ENCODE peak calls at places on chromosomes 5 and 9, in six cellular contexts. R, D, P, T, O and K are unnamed samples.

GRCh38 chr5:68478306-68479091 is 262.9 kb downstream of the PIK3R1 start:
- DNase-seq in P (no peak), R (no peak), O (no peak), D (no peak), T (no peak), K (peak)

GRCh38 chr5:75471193-75471592 is 40.2 kb downstream of the CERT1 start:
- DNase-seq in R (no peak), O (no peak), D (no peak), T (no peak), P (no peak), K (no peak)

GRCh38 chr5:151870820-151871219 is 53.8 kb downstream of the GLRA1 start:
- DNase-seq in D (no peak), O (peak), R (peak), P (peak), T (peak), K (no peak)

GRCh38 chr5:126531543-126532120 is 63.4 kb downstream of the ALDH7A1 start:
- DNase-seq in D (no peak), R (no peak), O (no peak), P (no peak), T (no peak), K (no peak)

GRCh38 chr9:77161966-77162365 is 15.4 kb upstream of the VPS13A start:
- DNase-seq in O (no peak), D (no peak), T (peak), R (no peak), P (no peak), K (no peak)

GRCh38 chr5:64184832-64185231 is 19.2 kb downstream of the RNF180 start:
- DNase-seq in P (no peak), D (no peak), T (no peak), O (no peak), R (no peak), K (no peak)

GRCh38 chr5:135208555-135209494 is 174.8 kb upstream of the PITX1 start:
- DNase-seq in D (no peak), O (peak), P (peak), R (peak), T (peak), K (no peak)

GRCh38 chr5:105789246-105789645 is 1881.5 kb downstream of the EFNA5 start:
- DNase-seq in R (no peak), P (no peak), O (no peak), D (no peak), T (no peak), K (no peak)

GRCh38 chr5:151676719-151677118 is 10.0 kb downstream of the SPARC start:
- DNase-seq in T (no peak), R (no peak), O (no peak), D (no peak), P (no peak), K (no peak)

GRCh38 chr9:91465420-91465819 is 41.8 kb upstream of the NFIL3 start:
- DNase-seq in O (peak), D (no peak), P (no peak), T (no peak), R (no peak), K (no peak)

GRCh38 chr9:98341157-98342102 is 86.0 kb upstream of the TBC1D2 start:
- DNase-seq in O (no peak), D (no peak), R (no peak), P (no peak), T (no peak), K (peak)

GRCh38 chr9:124013263-124014211 is 2.0 kb downstream of the LHX2 start:
- DNase-seq in R (no peak), D (no peak), O (no peak), P (no peak), T (no peak), K (no peak)

GRCh38 chr9:36163049-36163839 is 5.9 kb upstream of the CCIN start:
- DNase-seq in P (no peak), R (no peak), T (no peak), D (peak), O (no peak), K (peak)

GRCh38 chr9:95724253-95724991 is 151.1 kb upstream of the ERCC6L2 start:
- DNase-seq in D (no peak), P (peak), O (no peak), T (no peak), R (no peak), K (no peak)

GRCh38 chr5:10420468-10420867 is 21.2 kb upstream of the ROPN1L start:
- DNase-seq in D (no peak), P (no peak), T (no peak), O (no peak), R (no peak), K (no peak)

GRCh38 chr5:157718529-157718928 is 12.7 kb upstream of the THG1L start:
- DNase-seq in O (peak), R (no peak), P (peak), T (peak), D (no peak), K (peak)

GRCh38 chr5:57435701-57436134 is 46.9 kb downstream of the ACTBL2 start:
- DNase-seq in P (peak), R (peak), D (no peak), T (no peak), O (peak), K (no peak)

GRCh38 chr5:132961887-132962286 is 1.5 kb downstream of the AFF4 start:
- DNase-seq in R (no peak), D (no peak), O (peak), T (no peak), P (no peak), K (no peak)

GRCh38 chr9:37969130-37969529 is 65.2 kb upstream of the SLC25A51 start:
- DNase-seq in P (peak), O (no peak), D (no peak), T (no peak), R (no peak), K (no peak)

GRCh38 chr9:134158753-134159392 is 5.5 kb downstream of the RNU6ATAC start:
- DNase-seq in P (no peak), R (no peak), O (no peak), D (no peak), T (no peak), K (no peak)

GRCh38 chr5:110063640-110064592 is 374.2 kb downstream of the MAN2A1 start:
- DNase-seq in P (no peak), O (peak), D (no peak), R (no peak), T (peak), K (no peak)

GRCh38 chr9:34659592-34660253 is 2.7 kb downstream of the CCL27 start:
- DNase-seq in P (no peak), D (no peak), R (no peak), T (no peak), O (peak), K (no peak)

GRCh38 chr9:105693435-105694275 is 686 bp upstream of the TMEM38B start:
- DNase-seq in D (no peak), P (no peak), T (no peak), O (peak), R (no peak), K (no peak)

GRCh38 chr5:146794326-146795029 is 84.1 kb downstream of the PPP2R2B start:
- DNase-seq in P (no peak), T (no peak), O (peak), R (no peak), D (no peak), K (no peak)

GRCh38 chr5:53422539-53422938 is 57.9 kb upstream of the FST start:
- DNase-seq in R (no peak), O (peak), P (no peak), D (no peak), T (no peak), K (no peak)

GRCh38 chr9:26863074-26863473 is 29.5 kb downstream of the CAAP1 start:
- DNase-seq in D (no peak), T (peak), R (no peak), O (peak), P (no peak), K (no peak)

GRCh38 chr5:158451983-158452710 is 593.2 kb upstream of the CLINT1 start:
- DNase-seq in D (no peak), T (no peak), R (no peak), P (no peak), O (no peak), K (no peak)

GRCh38 chr5:126680215-126680817 is 79.6 kb downstream of the PHAX start:
- DNase-seq in R (no peak), T (peak), P (no peak), D (no peak), O (peak), K (no peak)

GRCh38 chr5:115428248-115428647 is 116.3 kb downstream of the FEM1C start:
- DNase-seq in R (no peak), O (no peak), P (no peak), T (no peak), D (no peak), K (no peak)

GRCh38 chr9:134720796-134721195 is 79.2 kb downstream of the COL5A1 start:
- DNase-seq in R (no peak), T (no peak), O (no peak), P (no peak), D (no peak), K (no peak)

GRCh38 chr5:1118738-1119137 is 6.9 kb upstream of the SLC12A7 start:
- DNase-seq in D (no peak), O (no peak), T (peak), P (no peak), R (no peak), K (peak)

GRCh38 chr9:36125062-36125855 is 11.3 kb upstream of the GLIPR2 start:
- DNase-seq in D (no peak), T (no peak), P (no peak), O (no peak), R (no peak), K (no peak)

GRCh38 chr5:128009399-128009798 is 74.2 kb upstream of the SLC12A2 start:
- DNase-seq in P (no peak), O (no peak), R (no peak), D (no peak), T (no peak), K (no peak)